ENCODE peak calls at places on chromosomes 6 and 20, in four cellular contexts. X, U, P and E are unnamed samples.

GRCh38 chr6:18226451-18226850 is 37.9 kb downstream of the DEK start:
- DNase-seq in P (no peak), X (no peak), U (no peak), E (no peak)

GRCh38 chr6:44867561-44868334 is 460.4 kb upstream of the RUNX2 start:
- DNase-seq in U (peak), P (no peak), X (no peak), E (no peak)

GRCh38 chr20:42901689-42902518 is 287.8 kb downstream of the PTPRT start:
- DNase-seq in P (peak), X (no peak), U (no peak), E (no peak)

GRCh38 chr6:169831450-169832246 is 80.2 kb downstream of the ERMARD start:
- DNase-seq in X (peak), U (peak), P (peak), E (peak)

GRCh38 chr6:64553414-64553813 is 917.8 kb downstream of the PHF3 start:
- DNase-seq in P (no peak), U (no peak), X (no peak), E (no peak)

GRCh38 chr6:108622601-108623335 is 62.1 kb downstream of the FOXO3 start:
- DNase-seq in U (no peak), X (no peak), P (peak), E (peak)

GRCh38 chr6:797479-798077 is 104.6 kb upstream of the EXOC2 start:
- DNase-seq in X (no peak), U (peak), P (no peak), E (no peak)

GRCh38 chr6:71300561-71301168 is 12.1 kb downstream of the OGFRL1 start:
- DNase-seq in X (no peak), P (no peak), U (no peak), E (no peak)

GRCh38 chr6:24495516-24495847 is 713 bp downstream of the ALDH5A1 start:
- DNase-seq in P (peak), U (peak), X (no peak), E (peak)

GRCh38 chr20:17531537-17532025 is 402 bp upstream of the BFSP1 start:
- DNase-seq in U (no peak), P (no peak), X (no peak), E (no peak)

GRCh38 chr6:42106663-42107023 is 35.8 kb downstream of the C6orf132 start:
- DNase-seq in P (no peak), X (no peak), U (no peak), E (no peak)